ENCODE peak calls at places on chromosomes 11 and 22, in six cellular contexts. E, U, M, J, G and Z are unnamed samples.

GRCh38 chr11:68107689-68108088 is 13.5 kb downstream of the CHKA start:
- DNase-seq in E (no peak), U (no peak), M (no peak), J (no peak), G (no peak), Z (no peak)

GRCh38 chr22:20060700-20061480 is 19.2 kb upstream of the DGCR8 start:
- DNase-seq in E (no peak), U (no peak), M (peak; percentile 83), J (no peak), G (no peak), Z (peak; percentile 66)

GRCh38 chr11:61632096-61632495 is 48.1 kb upstream of the DAGLA start:
- DNase-seq in E (no peak), U (no peak), M (peak; percentile 45), J (no peak), G (no peak), Z (peak; percentile 65)

GRCh38 chr11:74473382-74474201 is 6.2 kb upstream of the KCNE3 start:
- DNase-seq in E (no peak), U (no peak), M (no peak), J (no peak), G (no peak), Z (no peak)

GRCh38 chr11:119666463-119667131 is 62.4 kb downstream of the NECTIN1 start:
- DNase-seq in E (peak; percentile 85), U (no peak), M (peak; percentile 94), J (no peak), G (peak; percentile 47), Z (peak; percentile 98)

GRCh38 chr11:71436861-71437260 is 11.3 kb downstream of the DHCR7 start:
- DNase-seq in E (no peak), U (no peak), M (no peak), J (no peak), G (no peak), Z (peak; percentile 43)

GRCh38 chr11:117459979-117460300 is 132.3 kb downstream of the CEP164 start:
- DNase-seq in E (no peak), U (no peak), M (no peak), J (no peak), G (no peak), Z (peak; percentile 23)

GRCh38 chr11:94129505-94130335 is 1.1 kb downstream of the PANX1 start:
- DNase-seq in E (no peak), U (no peak), M (no peak), J (no peak), G (peak; percentile 39), Z (no peak)

GRCh38 chr11:7612661-7613393 is 60.5 kb downstream of the CYB5R2 start:
- DNase-seq in E (no peak), U (no peak), M (peak; percentile 34), J (no peak), G (peak; percentile 2), Z (no peak)

GRCh38 chr11:92740251-92740650 is 229.2 kb upstream of the MTNR1B start:
- DNase-seq in E (no peak), U (no peak), M (no peak), J (no peak), G (no peak), Z (no peak)

GRCh38 chr11:3161309-3161708 is 3.8 kb downstream of the OSBPL5 start:
- DNase-seq in E (peak; percentile 37), U (no peak), M (peak; percentile 39), J (no peak), G (no peak), Z (peak; percentile 76)

GRCh38 chr11:119149371-119150275 is 771 bp downstream of the ABCG4 start:
- DNase-seq in E (no peak), U (no peak), M (peak; percentile 85), J (no peak), G (no peak), Z (peak; percentile 78)

GRCh38 chr11:20621679-20622078 is 22.3 kb downstream of the SLC6A5 start:
- DNase-seq in E (no peak), U (no peak), M (peak; percentile 38), J (no peak), G (no peak), Z (no peak)

GRCh38 chr11:44632466-44633123 is 67.1 kb downstream of the CD82 start:
- DNase-seq in E (peak; percentile 36), U (no peak), M (peak; percentile 78), J (no peak), G (no peak), Z (peak; percentile 81)

GRCh38 chr11:35683728-35684339 is 21.3 kb downstream of the TRIM44 start:
- DNase-seq in E (no peak), U (no peak), M (no peak), J (no peak), G (peak; percentile 40), Z (no peak)

GRCh38 chr11:66407651-66408050 is 13.2 kb upstream of the NPAS4 start:
- DNase-seq in E (no peak), U (no peak), M (no peak), J (no peak), G (no peak), Z (no peak)

GRCh38 chr11:66408488-66409214 is 12.2 kb upstream of the NPAS4 start:
- DNase-seq in E (peak; percentile 96), U (no peak), M (peak; percentile 99), J (peak; percentile 71), G (peak; percentile 93), Z (peak; percentile 100)

GRCh38 chr11:66410191-66410590 is 10.6 kb upstream of the NPAS4 start:
- DNase-seq in E (no peak), U (no peak), M (no peak), J (no peak), G (no peak), Z (no peak)

GRCh38 chr11:66411323-66411722 is 9.5 kb upstream of the NPAS4 start:
- DNase-seq in E (no peak), U (no peak), M (no peak), J (no peak), G (no peak), Z (no peak)

GRCh38 chr11:66409226-66409625 is 11.6 kb upstream of the NPAS4 start:
- DNase-seq in E (no peak), U (no peak), M (no peak), J (no peak), G (no peak), Z (peak; percentile 83)
- H3K4me3 ChIP-seq in E (peak overlapping the region; percentile 46), U (no peak overlapping the region), M (peak overlapping the region; percentile 56), J (peak overlapping the region; percentile 53), G (no peak overlapping the region), Z (peak overlapping the region; percentile 68)

GRCh38 chr11:57761301-57762234 is at the start of gene CTNND1:
- DNase-seq in E (peak; percentile 85), U (peak; percentile 93), M (peak; percentile 89), J (peak; percentile 91), G (peak; percentile 98), Z (peak; percentile 96)
- H3K4me3 ChIP-seq in E (peak within 1 kb of the TSS; percentile 60), U (peak within 1 kb of the TSS; percentile 65), M (peak within 1 kb of the TSS; percentile 87), J (peak within 1 kb of the TSS; percentile 73), G (peak within 1 kb of the TSS; percentile 99), Z (peak within 1 kb of the TSS; percentile 78)

GRCh38 chr11:326842-327580 is 6.4 kb upstream of the IFITM3 start:
- DNase-seq in E (peak; percentile 93), U (no peak), M (peak; percentile 35), J (no peak), G (peak; percentile 42), Z (peak; percentile 84)
- H3K4me3 ChIP-seq in E (no peak overlapping the region), U (peak overlapping the region; percentile 18), M (no peak overlapping the region), J (no peak overlapping the region), G (no peak overlapping the region), Z (no peak overlapping the region)

DNA sequence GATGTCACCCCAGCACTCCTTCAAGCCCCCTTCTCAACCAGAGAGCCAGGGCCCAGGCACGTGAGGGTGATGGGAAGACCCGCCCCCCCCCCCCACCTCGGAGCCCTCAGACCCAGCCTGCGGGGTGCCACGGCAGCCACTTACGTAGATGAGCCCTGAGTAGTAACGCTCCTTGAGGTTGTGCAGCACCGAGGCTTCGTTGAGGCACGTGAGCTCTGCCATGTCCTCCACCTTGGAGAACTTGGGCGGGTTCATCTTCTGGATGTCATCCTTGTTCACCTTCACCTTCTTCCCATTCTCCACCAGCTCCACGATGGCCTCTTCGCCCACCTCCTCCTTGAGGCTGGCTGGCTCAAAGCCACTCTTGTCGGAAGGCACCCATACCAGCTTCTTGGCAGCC is 39.0 kb downstream of the MYH9 start:
- DNase-seq in E (no peak), U (no peak), M (no peak), J (no peak), G (no peak), Z (no peak)
- H3K4me3 ChIP-seq in E (no peak overlapping the region), U (no peak overlapping the region), M (no peak overlapping the region), J (no peak overlapping the region), G (no peak overlapping the region), Z (no peak overlapping the region)

GRCh38 chr22:22820076-22820475 is 67.5 kb upstream of the IGLL5 start:
- DNase-seq in E (no peak), U (no peak), M (no peak), J (no peak), G (no peak), Z (peak; percentile 35)
- H3K4me3 ChIP-seq in E (no peak overlapping the region), U (no peak overlapping the region), M (no peak overlapping the region), J (no peak overlapping the region), G (no peak overlapping the region), Z (no peak overlapping the region)

DNA sequence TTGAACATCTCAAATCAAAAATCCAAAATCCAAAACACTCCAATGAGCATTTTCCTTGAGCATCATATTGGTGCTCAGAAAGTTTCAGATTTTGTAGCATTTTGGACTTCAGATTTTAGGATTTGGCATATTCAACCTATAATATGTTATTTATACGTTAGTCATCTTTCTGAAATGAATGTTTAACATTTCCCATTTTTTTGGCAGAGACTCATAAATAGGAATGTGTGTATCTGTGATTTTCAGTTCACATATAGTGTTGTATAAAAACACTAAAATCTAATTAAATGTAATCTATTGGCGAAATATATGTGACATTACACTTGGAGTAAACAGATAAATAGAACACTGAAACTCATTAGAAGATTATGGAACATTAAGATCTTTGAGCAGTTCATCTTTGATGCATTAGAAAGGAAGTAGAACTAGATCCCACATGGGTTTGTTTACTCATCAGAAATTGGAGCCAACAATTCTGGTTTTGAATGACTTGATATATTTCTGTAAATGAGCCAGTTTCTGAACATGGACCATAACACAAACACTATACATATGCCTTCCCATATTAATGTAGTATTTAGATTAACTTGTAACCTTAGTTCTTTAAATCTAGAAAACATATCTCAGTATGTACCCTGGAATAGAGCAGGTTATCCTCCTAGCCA is 153.1 kb downstream of the UVRAG start:
- DNase-seq in E (no peak), U (no peak), M (no peak), J (no peak), G (peak; percentile 45), Z (peak; percentile 49)
- H3K4me3 ChIP-seq in E (no peak overlapping the region), U (no peak overlapping the region), M (no peak overlapping the region), J (no peak overlapping the region), G (no peak overlapping the region), Z (no peak overlapping the region)

DNA sequence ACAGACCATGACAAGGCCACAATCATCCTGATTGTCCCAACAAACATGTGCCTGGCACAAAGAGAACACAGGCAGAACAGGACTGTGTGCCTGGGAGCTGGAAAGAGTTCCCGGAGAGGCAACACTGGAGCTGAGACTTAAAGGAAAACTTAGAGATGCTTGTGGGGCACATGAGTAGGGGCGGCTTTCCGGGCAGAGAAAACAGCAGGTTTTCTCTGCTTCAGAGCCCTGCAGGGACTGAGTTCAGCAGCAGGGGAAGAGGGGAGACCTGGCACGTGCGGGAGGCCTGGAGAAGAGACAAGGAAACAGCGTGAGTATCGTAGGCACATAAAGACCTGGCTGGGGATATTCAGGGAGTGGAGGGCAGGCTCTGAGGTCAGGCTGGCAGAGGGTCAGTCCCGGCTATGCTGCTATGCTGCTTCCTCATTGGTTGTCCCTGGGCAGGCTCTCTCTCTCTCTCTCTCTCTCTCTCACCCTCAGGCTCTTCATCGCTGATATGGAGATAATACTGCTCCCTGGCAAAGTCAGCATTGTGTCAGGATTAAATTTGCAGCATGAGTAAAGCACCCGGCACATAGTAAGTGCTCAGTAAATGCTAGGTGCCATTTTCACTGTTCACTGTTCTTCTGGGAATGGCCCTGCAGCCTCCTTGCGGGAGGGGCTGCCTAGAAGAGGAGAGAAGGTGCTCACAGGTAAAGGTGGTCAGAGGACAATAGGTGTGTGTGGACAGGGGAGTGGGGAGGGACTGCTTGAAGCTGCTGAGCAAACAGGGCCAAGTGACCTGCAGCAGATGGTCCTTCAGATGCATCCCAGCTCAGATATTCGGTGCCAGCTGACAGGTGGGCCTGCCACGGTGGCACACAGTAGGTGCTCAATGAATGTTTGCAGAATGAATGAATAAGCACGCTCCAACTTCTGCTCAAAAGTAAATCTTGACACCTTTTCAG is 2.0 kb downstream of the KIAA0930 start:
- DNase-seq in E (no peak), U (no peak), M (peak; percentile 35), J (no peak), G (no peak), Z (no peak)
- H3K4me3 ChIP-seq in E (no peak overlapping the region), U (no peak overlapping the region), M (no peak overlapping the region), J (no peak overlapping the region), G (no peak overlapping the region), Z (no peak overlapping the region)